ENCODE peak calls at places on chromosomes 13 and 19, in four cellular contexts. W is HL-60, C is K562, G is GM12878. N is an unnamed sample.
A peak's percentile ranks its signal among the peaks of the same experiment; 100 is the strongest.

GRCh38 chr19:9597027-9597426 is 12.7 kb upstream of the ZNF121 start:
- DNase-seq in W (no peak), C (no peak), G (no peak), N (no peak)

GRCh38 chr19:33821871-33822270 is 25.2 kb downstream of the KCTD15 start:
- DNase-seq in W (no peak), C (no peak), G (no peak), N (no peak)

GRCh38 chr19:47107201-47107952 is 6.2 kb downstream of the ZC3H4 start:
- DNase-seq in W (peak; percentile 22), C (no peak), G (no peak), N (no peak)

GRCh38 chr13:109914111-109914510 is 127.7 kb upstream of the IRS2 start:
- DNase-seq in W (no peak), C (no peak), G (no peak), N (no peak)

GRCh38 chr19:40466219-40467006 is at the start of gene SPTBN4:
- DNase-seq in W (no peak), C (no peak), G (peak; percentile 40), N (no peak)

GRCh38 chr13:32135655-32136054 is 104.1 kb downstream of the FRY start:
- DNase-seq in W (no peak), C (no peak), G (no peak), N (no peak)

GRCh38 chr13:21142766-21143165 is 33.6 kb downstream of the SKA3 start:
- DNase-seq in W (no peak), C (no peak), G (no peak), N (no peak)

GRCh38 chr19:1168877-1169791 is 4.9 kb downstream of the SBNO2 start:
- DNase-seq in W (no peak), C (no peak), G (no peak), N (no peak)

GRCh38 chr13:110503979-110504499 is 57.5 kb downstream of the RAB20 start:
- DNase-seq in W (no peak), C (peak; percentile 58), G (no peak), N (no peak)

GRCh38 chr19:18915639-18916038 is 3.5 kb downstream of the COPE start:
- DNase-seq in W (peak; percentile 46), C (no peak), G (no peak), N (no peak)

GRCh38 chr19:58203814-58204475 is 21.1 kb downstream of the ZNF274 start:
- DNase-seq in W (no peak), C (no peak), G (no peak), N (no peak)

GRCh38 chr19:55836340-55836739 is at the start of gene NLRP4:
- DNase-seq in W (no peak), C (no peak), G (no peak), N (no peak)

GRCh38 chr13:64371045-64371444 is 2859.1 kb downstream of the PCDH9 start:
- DNase-seq in W (no peak), C (no peak), G (no peak), N (no peak)

GRCh38 chr19:16587031-16588023 is 15.1 kb upstream of the SLC35E1 start:
- DNase-seq in W (peak; percentile 94), C (no peak), G (peak; percentile 84), N (no peak)
- TF ChIP-seq SPI1 in W (peak; percentile 98), C (peak; percentile 85), G (peak; percentile 94), N (peak; percentile 90)

DNA sequence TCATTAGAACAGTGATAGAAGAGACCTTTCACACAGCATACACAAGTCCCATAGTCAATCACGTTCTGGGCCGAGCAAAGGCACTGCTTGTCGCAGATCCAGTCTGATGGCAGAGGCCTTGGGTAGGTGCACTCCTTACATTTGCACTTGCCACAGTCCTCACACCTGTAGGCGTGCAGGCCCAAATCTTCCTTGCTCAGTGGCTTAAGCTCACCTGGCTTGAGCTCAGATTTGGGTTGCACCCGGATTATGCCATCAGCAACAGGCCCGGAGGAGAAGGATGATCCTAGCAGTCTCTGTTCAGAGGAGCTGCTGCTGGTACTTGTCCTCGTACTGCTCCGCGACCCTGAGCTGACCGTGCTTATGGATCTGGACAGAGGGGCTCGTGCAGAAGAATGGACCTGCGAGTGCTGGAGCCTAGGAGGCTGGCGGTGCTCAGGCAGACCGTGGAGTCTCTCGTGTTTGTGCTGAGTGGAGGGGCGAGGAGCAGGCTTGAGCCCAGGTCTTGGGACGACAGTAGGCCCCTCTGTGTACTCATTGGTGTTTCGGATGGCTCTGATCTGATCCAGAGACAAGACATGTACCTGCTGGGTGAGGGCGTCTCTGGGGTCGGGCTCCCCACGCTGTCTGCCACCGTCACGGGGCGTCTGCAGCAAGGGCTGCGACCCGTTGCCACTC is 3.8 kb downstream of the SPRY2 start:
- DNase-seq in W (no peak), C (no peak), G (no peak), N (no peak)
- TF ChIP-seq POLR2AphosphoS5 in W (no peak), C (no peak), G (no peak), N (no peak)

GRCh38 chr13:48333976-48334375 is 30.4 kb downstream of the RB1 start:
- DNase-seq in W (no peak), C (no peak), G (no peak), N (no peak)
- TF ChIP-seq SPI1 in W (no peak), C (no peak), G (no peak), N (no peak)

GRCh38 chr19:13831560-13832056 is 36.4 kb downstream of the ZSWIM4 start:
- DNase-seq in W (no peak), C (no peak), G (no peak), N (no peak)
- TF ChIP-seq POLR2AphosphoS5 in W (no peak), C (no peak), G (no peak), N (no peak)

GRCh38 chr13:102555914-102556553 is 40.8 kb upstream of the TPP2 start:
- DNase-seq in W (peak; percentile 34), C (peak; percentile 8), G (no peak), N (peak; percentile 7)
- TF ChIP-seq SPI1 in W (no peak), C (no peak), G (no peak), N (no peak)

GRCh38 chr19:5696196-5697021 is 6.3 kb downstream of the RPL36 start:
- DNase-seq in W (no peak), C (no peak), G (no peak), N (no peak)
- TF ChIP-seq POLR2AphosphoS5 in W (peak; percentile 30), C (peak; percentile 1), G (peak; percentile 16), N (peak; percentile 26)

DNA sequence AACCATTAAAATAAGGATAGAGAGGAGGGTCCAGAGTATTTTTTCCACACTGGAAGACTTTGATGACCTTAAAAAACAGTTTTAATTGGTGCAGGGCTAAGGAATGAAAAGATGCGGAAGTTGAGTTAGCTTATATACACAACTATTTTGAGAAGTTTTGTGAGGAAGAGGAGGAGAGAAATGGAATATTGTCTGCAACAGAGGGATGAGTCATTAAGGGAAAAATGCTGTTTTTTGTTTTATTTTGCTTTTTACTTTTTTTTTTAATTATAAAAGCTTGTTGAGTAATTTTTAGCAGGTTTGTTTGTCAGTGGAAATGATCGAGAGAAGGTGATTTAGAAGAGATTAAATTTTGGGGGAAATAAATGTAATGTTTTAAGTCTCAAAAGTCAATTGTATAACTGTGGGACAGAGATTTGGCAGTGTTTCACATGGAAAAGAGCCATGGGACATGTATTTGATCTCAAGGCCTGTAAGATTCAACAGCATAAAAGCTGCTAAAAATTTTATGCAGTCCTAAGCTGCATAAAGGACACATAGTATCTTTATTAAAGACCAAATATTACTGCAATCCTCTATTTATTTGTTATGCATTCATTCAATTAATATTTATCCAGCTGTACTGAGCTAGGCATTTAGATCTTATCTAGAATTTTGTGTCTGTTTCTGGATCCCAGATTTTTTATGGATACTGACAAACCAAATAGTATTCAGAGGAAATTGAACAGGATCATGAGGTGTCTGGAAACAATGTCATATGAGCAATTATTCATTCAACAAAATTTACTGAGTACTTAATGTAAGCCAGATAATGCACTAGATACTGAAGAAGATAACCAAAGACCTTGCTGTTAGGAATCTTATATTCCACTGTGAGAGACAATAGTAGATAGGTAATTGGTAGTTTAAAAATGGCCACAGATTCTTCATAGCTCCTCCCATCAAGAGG is 72.7 kb downstream of the DNAJC15 start:
- DNase-seq in W (no peak), C (no peak), G (no peak), N (no peak)
- TF ChIP-seq SPI1 in W (no peak), C (no peak), G (no peak), N (no peak)

GRCh38 chr19:37909661-37910199 is 2.7 kb downstream of the SIPA1L3 start:
- DNase-seq in W (no peak), C (no peak), G (no peak), N (no peak)

GRCh38 chr19:37907735-37908066 is 693 bp downstream of the SIPA1L3 start:
- DNase-seq in W (no peak), C (peak; percentile 33), G (no peak), N (no peak)

GRCh38 chr19:37903096-37903495 is 3.3 kb downstream of the WDR87 start:
- DNase-seq in W (no peak), C (no peak), G (no peak), N (no peak)

GRCh38 chr19:37906868-37907734 is at the start of gene SIPA1L3:
- DNase-seq in W (peak; percentile 96), C (peak; percentile 86), G (peak; percentile 83), N (peak; percentile 84)

GRCh38 chr19:37905936-37906867 is at the start of gene WDR87:
- DNase-seq in W (peak; percentile 12), C (peak; percentile 73), G (no peak), N (peak; percentile 41)
- TF ChIP-seq POLR2AphosphoS5 in W (no peak), C (no peak), G (no peak), N (no peak)

N was measured in GM12891.